ENCODE peak calls at places on chromosome 15, in four cellular contexts. P is tibial artery, O is psoas muscle, T is HFFc6. X is an unnamed sample.

GRCh38 chr15:56227780-56228179 is 15.9 kb downstream of the RFX7 start:
- DNase-seq in T (no peak), O (no peak), P (no peak), X (no peak)

GRCh38 chr15:56774356-56774755 is 41.0 kb upstream of the ZNF280D start:
- DNase-seq in O (no peak), P (no peak), T (no peak), X (no peak)

GRCh38 chr15:76169792-76170425 is 110.1 kb downstream of the TMEM266 start:
- DNase-seq in T (no peak), P (no peak), O (peak; percentile 46), X (no peak)

GRCh38 chr15:25985179-25985578 is 122.1 kb upstream of the ATP10A start:
- DNase-seq in P (no peak), O (no peak), T (no peak), X (no peak)

GRCh38 chr15:94701281-94701985 is 470.1 kb downstream of the MCTP2 start:
- DNase-seq in O (no peak), T (no peak), P (no peak), X (no peak)

GRCh38 chr15:96340611-96341464 is 10.3 kb downstream of the NR2F2 start:
- DNase-seq in O (no peak), T (no peak), P (peak; percentile 73), X (no peak)

GRCh38 chr15:33584797-33585196 is 274.0 kb downstream of the RYR3 start:
- DNase-seq in T (no peak), O (no peak), P (no peak), X (no peak)

GRCh38 chr15:42371125-42371524 is 11.8 kb downstream of the CAPN3 start:
- DNase-seq in P (no peak), O (no peak), T (peak; percentile 9), X (peak; percentile 55)

GRCh38 chr15:98651581-98652220 is 3.4 kb downstream of the IGF1R start:
- DNase-seq in O (no peak), T (no peak), P (no peak), X (no peak)

GRCh38 chr15:67329984-67330733 is 75.6 kb downstream of the IQCH start:
- DNase-seq in T (no peak), O (no peak), P (no peak), X (no peak)

GRCh38 chr15:87369269-87369668 is 887.3 kb downstream of the NTRK3 start:
- DNase-seq in P (no peak), O (no peak), T (peak; percentile 94), X (no peak)

GRCh38 chr15:79989682-79990081 is 18.7 kb upstream of the BCL2A1 start:
- DNase-seq in T (peak; percentile 7), O (no peak), P (no peak), X (peak; percentile 82)

GRCh38 chr15:29570931-29571727 is 251.1 kb downstream of the TJP1 start:
- DNase-seq in O (no peak), P (no peak), T (no peak), X (no peak)

GRCh38 chr15:24760066-24760465 is 84.5 kb downstream of the NPAP1 start:
- DNase-seq in P (no peak), T (no peak), O (no peak), X (no peak)

GRCh38 chr15:68885070-68885469 is 45.3 kb upstream of the SPESP1 start:
- DNase-seq in T (peak; percentile 23), O (no peak), P (no peak), X (no peak)

GRCh38 chr15:99651023-99651807 is 82.0 kb downstream of the LYSMD4 start:
- DNase-seq in P (no peak), T (peak; percentile 73), O (no peak), X (no peak)

GRCh38 chr15:43230640-43231115 is 9.9 kb upstream of the EPB42 start:
- DNase-seq in T (peak; percentile 6), O (peak; percentile 23), P (peak; percentile 74), X (no peak)

GRCh38 chr15:101244889-101245668 is 6.8 kb downstream of the CHSY1 start:
- DNase-seq in T (no peak), O (no peak), P (no peak), X (no peak)

GRCh38 chr15:60673918-60674558 is 195.1 kb upstream of the ICE2 start:
- DNase-seq in O (peak; percentile 50), T (peak; percentile 95), P (peak; percentile 73), X (no peak)

GRCh38 chr15:91186892-91187644 is 87.0 kb downstream of the SV2B start:
- DNase-seq in O (no peak), P (no peak), T (no peak), X (no peak)

GRCh38 chr15:28027714-28028076 is 71.4 kb downstream of the OCA2 start:
- DNase-seq in O (no peak), P (no peak), T (no peak), X (no peak)

GRCh38 chr15:100438570-100438969 is 90.2 kb downstream of the CERS3 start:
- DNase-seq in O (peak; percentile 62), T (no peak), P (no peak), X (no peak)

GRCh38 chr15:77266708-77267387 is 153.1 kb downstream of the PEAK1 start:
- DNase-seq in T (peak; percentile 92), O (no peak), P (no peak), X (no peak)

GRCh38 chr15:35301088-35301487 is 216.0 kb upstream of the NANOGP8 start:
- DNase-seq in T (no peak), P (no peak), O (no peak), X (no peak)

GRCh38 chr15:77513226-77513625 is 92.5 kb downstream of the HMG20A start:
- DNase-seq in P (peak; percentile 13), T (no peak), O (no peak), X (no peak)

GRCh38 chr15:51163843-51164242 is 69.1 kb upstream of the TNFAIP8L3 start:
- DNase-seq in O (no peak), P (no peak), T (no peak), X (no peak)

GRCh38 chr15:68637755-68638405 is 59.1 kb downstream of the CORO2B start:
- DNase-seq in T (no peak), P (peak; percentile 82), O (peak; percentile 80), X (no peak)

GRCh38 chr15:82043726-82044372 is 2.0 kb downstream of the MEX3B start:
- DNase-seq in P (peak; percentile 67), O (no peak), T (peak; percentile 6), X (no peak)

GRCh38 chr15:82046668-82047492 is 1.1 kb upstream of the MEX3B start:
- DNase-seq in P (peak; percentile 93), T (peak; percentile 69), O (peak; percentile 94), X (peak; percentile 84)

GRCh38 chr15:82045892-82046667 is at the start of gene MEX3B:
- DNase-seq in P (peak; percentile 97), O (peak; percentile 97), T (peak; percentile 97), X (peak; percentile 83)

GRCh38 chr15:82044373-82045178 is 1.2 kb downstream of the MEX3B start:
- DNase-seq in P (peak; percentile 66), T (peak; percentile 47), O (peak; percentile 40), X (no peak)

GRCh38 chr15:82045179-82045891 is 483 bp downstream of the MEX3B start:
- DNase-seq in T (peak; percentile 52), P (peak; percentile 68), O (peak; percentile 42), X (no peak)
- TF ChIP-seq CTCF in T (no peak), P (no peak), O (no peak), X (no peak)

GRCh38 chr15:93087825-93088199 is 1.2 kb downstream of the RGMA start:
- DNase-seq in T (peak; percentile 21), P (peak; percentile 86), O (peak; percentile 68), X (peak; percentile 66)
- TF ChIP-seq CTCF in T (peak; percentile 94), P (peak; percentile 86), O (peak; percentile 95), X (peak; percentile 91)

GRCh38 chr15:89963301-89964288 is 37.5 kb upstream of the ZNF710 start:
- DNase-seq in P (no peak), O (no peak), T (no peak), X (peak; percentile 78)

GRCh38 chr15:89967892-89968291 is 33.2 kb upstream of the ZNF710 start:
- DNase-seq in T (no peak), P (no peak), O (no peak), X (no peak)

DNA sequence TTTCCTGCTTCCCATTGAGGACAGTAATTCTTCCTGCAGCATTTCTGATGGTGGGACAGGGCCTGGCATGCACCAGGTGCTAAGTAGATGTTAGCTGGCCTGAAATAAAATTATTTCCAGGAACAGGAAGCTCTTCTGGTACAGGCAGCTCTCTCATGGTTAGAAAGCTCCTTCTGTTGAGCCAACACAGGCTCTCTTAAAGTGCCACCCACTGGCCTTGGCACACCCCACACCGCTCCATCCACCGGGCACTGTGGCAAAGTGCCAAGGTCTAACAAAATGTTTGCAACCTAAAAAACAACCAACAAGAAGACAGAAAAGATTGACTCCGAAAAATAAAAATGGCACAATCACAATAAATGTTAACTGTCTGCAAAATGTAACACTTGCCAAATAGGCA is 36.6 kb upstream of the ZNF710 start:
- DNase-seq in P (no peak), T (no peak), O (no peak), X (no peak)
- TF ChIP-seq CTCF in P (no peak), T (no peak), O (no peak), X (no peak)

DNA sequence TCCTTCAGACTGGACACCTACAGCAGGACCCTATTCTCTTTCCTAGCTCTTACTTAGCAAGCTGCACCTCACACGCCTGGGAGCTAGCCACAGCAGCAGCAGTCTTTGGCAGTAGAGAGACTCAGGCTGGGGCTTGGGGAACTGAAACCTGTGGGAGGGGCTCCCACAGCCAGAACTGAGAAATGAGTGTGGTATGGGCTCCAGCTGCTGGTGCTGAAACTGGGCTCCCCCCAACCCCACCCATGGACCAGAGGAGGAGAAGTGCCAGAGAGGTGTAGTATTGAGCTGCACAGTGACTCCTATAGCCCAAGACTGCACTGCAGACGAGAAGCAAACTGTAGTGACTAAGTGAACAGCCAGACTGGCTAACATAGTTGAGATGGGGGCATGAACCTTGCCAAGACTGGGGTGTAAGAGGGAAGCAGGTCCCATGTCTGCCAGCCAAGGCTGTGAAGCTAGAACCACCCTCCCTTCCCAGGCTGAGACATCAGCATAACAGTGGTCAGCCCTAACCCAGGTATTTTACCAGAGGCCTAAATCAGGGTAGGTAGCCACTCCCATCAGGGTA is 62.5 kb downstream of the MYO5A start:
- DNase-seq in O (peak; percentile 37), T (no peak), P (peak; percentile 76), X (peak; percentile 89)
- TF ChIP-seq CTCF in O (no peak), T (no peak), P (no peak), X (peak; percentile 30)

X was measured in CD14-positive monocyte.